ENCODE peak calls at places on chromosome 20, in eight cellular contexts. K is left lung, Q is K562, C is heart right ventricle, V is A549, J is upper lobe of left lung, I is upper lobe of right lung, E is Panc1. B is an unnamed sample. For H3K4me1, the result is how much of the 10 kb centered on the place peaks cover.

GRCh38 chr20:43543138-43543537 is 15.7 kb upstream of the SGK2 start:
- ATAC-seq in K (no peak), Q (no peak), C (no peak), V (no peak), J (no peak), I (no peak), E (no peak), B (no peak)

GRCh38 chr20:49706548-49707517 is 6.8 kb downstream of the B4GALT5 start:
- ATAC-seq in K (peak), Q (peak), C (peak), V (peak), J (peak), I (peak), E (no peak), B (no peak)

GRCh38 chr20:1278323-1278660 is 12.2 kb downstream of the SNPH start:
- ATAC-seq in K (no peak), Q (no peak), C (no peak), V (no peak), J (no peak), I (no peak), E (no peak), B (no peak)

GRCh38 chr20:9149796-9150195 is 80.9 kb downstream of the PLCB4 start:
- ATAC-seq in K (no peak), Q (peak), C (no peak), V (no peak), J (no peak), I (no peak), E (no peak), B (no peak)

GRCh38 chr20:9075264-9076095 is 6.6 kb downstream of the PLCB4 start:
- ATAC-seq in K (no peak), Q (no peak), C (no peak), V (no peak), J (no peak), I (no peak), E (no peak), B (no peak)

GRCh38 chr20:48003021-48003420 is 217.7 kb upstream of the SULF2 start:
- ATAC-seq in K (no peak), Q (no peak), C (no peak), V (no peak), J (no peak), I (no peak), E (no peak), B (no peak)

GRCh38 chr20:47992021-47992467 is 206.8 kb upstream of the SULF2 start:
- ATAC-seq in K (no peak), Q (no peak), C (no peak), V (no peak), J (no peak), I (no peak), E (no peak), B (no peak)

GRCh38 chr20:50259705-50260479 is 69.3 kb downstream of the CEBPB start:
- ATAC-seq in K (peak), Q (peak), C (peak), V (peak), J (peak), I (peak), E (no peak), B (peak)

GRCh38 chr20:22529150-22530019 is 55.0 kb downstream of the FOXA2 start:
- ATAC-seq in K (no peak), Q (no peak), C (no peak), V (no peak), J (no peak), I (no peak), E (no peak), B (no peak)

GRCh38 chr20:14892782-14893181 is 555.4 kb upstream of the FLRT3 start:
- ATAC-seq in K (no peak), Q (no peak), C (no peak), V (no peak), J (no peak), I (no peak), E (no peak), B (no peak)

GRCh38 chr20:21082584-21082983 is 23.6 kb downstream of the LINC00237 start:
- ATAC-seq in K (no peak), Q (no peak), C (no peak), V (peak), J (no peak), I (no peak), E (no peak), B (no peak)

GRCh38 chr20:64111841-64112641 is 4.7 kb upstream of the NPBWR2 start:
- ATAC-seq in K (no peak), Q (no peak), C (no peak), V (no peak), J (no peak), I (no peak), E (no peak), B (no peak)

GRCh38 chr20:24543168-24543567 is 73.7 kb downstream of the SYNDIG1 start:
- ATAC-seq in K (no peak), Q (no peak), C (peak), V (no peak), J (no peak), I (no peak), E (no peak), B (no peak)

GRCh38 chr20:17611540-17612286 is 41.8 kb downstream of the DSTN start:
- ATAC-seq in K (peak), Q (no peak), C (peak), V (peak), J (peak), I (peak), E (peak), B (peak)

GRCh38 chr20:56826971-56827645 is 198.0 kb downstream of the TFAP2C start:
- ATAC-seq in K (no peak), Q (no peak), C (no peak), V (peak), J (no peak), I (no peak), E (no peak), B (peak)

GRCh38 chr20:24034820-24035219 is 46.2 kb upstream of the GGTLC1 start:
- ATAC-seq in K (peak), Q (no peak), C (no peak), V (peak), J (no peak), I (peak), E (peak), B (no peak)

GRCh38 chr20:10448270-10449156 is 13.4 kb downstream of the SLX4IP start:
- ATAC-seq in K (peak), Q (peak), C (no peak), V (no peak), J (no peak), I (peak), E (no peak), B (no peak)

GRCh38 chr20:56414842-56415765 is 3.0 kb downstream of the CASS4 start:
- ATAC-seq in K (no peak), Q (peak), C (no peak), V (no peak), J (no peak), I (no peak), E (no peak), B (no peak)

GRCh38 chr20:52179331-52180166 is 12.0 kb downstream of the ZFP64 start:
- ATAC-seq in K (no peak), Q (no peak), C (no peak), V (no peak), J (no peak), I (no peak), E (no peak), B (no peak)

GRCh38 chr20:48631114-48632016 is 196.4 kb downstream of the PREX1 start:
- ATAC-seq in K (no peak), Q (no peak), C (no peak), V (no peak), J (no peak), I (no peak), E (no peak), B (no peak)

GRCh38 chr20:24783631-24784492 is 165.2 kb upstream of the CST7 start:
- ATAC-seq in K (no peak), Q (no peak), C (no peak), V (peak), J (no peak), I (no peak), E (no peak), B (no peak)

GRCh38 chr20:58614984-58615760 is 35.9 kb upstream of the STX16 start:
- ATAC-seq in K (no peak), Q (no peak), C (no peak), V (no peak), J (no peak), I (no peak), E (no peak), B (no peak)

GRCh38 chr20:58923117-58923712 is 57.8 kb upstream of the NELFCD start:
- ATAC-seq in K (peak), Q (no peak), C (no peak), V (no peak), J (no peak), I (no peak), E (no peak), B (no peak)

GRCh38 chr20:38779247-38780097 is 26.0 kb upstream of the PPP1R16B start:
- ATAC-seq in K (no peak), Q (peak), C (no peak), V (no peak), J (no peak), I (no peak), E (no peak), B (no peak)

GRCh38 chr20:49853640-49854039 is 41.0 kb downstream of the SLC9A8 start:
- ATAC-seq in K (no peak), Q (no peak), C (no peak), V (peak), J (no peak), I (no peak), E (peak), B (no peak)

GRCh38 chr20:51715028-51715872 is 52.9 kb downstream of the ATP9A start:
- ATAC-seq in K (no peak), Q (no peak), C (no peak), V (no peak), J (no peak), I (no peak), E (no peak), B (no peak)

GRCh38 chr20:5168582-5169396 is 42.0 kb downstream of the CDS2 start:
- ATAC-seq in K (peak), Q (no peak), C (peak), V (peak), J (peak), I (peak), E (no peak), B (peak)

GRCh38 chr20:44600758-44601562 is 18.6 kb downstream of the PKIG start:
- ATAC-seq in K (peak), Q (no peak), C (peak), V (no peak), J (no peak), I (no peak), E (no peak), B (peak)

GRCh38 chr20:18984238-18985200 is 170.9 kb downstream of the SCP2D1 start:
- ATAC-seq in K (peak), Q (peak), C (peak), V (peak), J (no peak), I (peak), E (no peak), B (peak)

GRCh38 chr20:41087325-41087685 is 50.0 kb upstream of the PLCG1 start:
- ATAC-seq in K (no peak), Q (no peak), C (no peak), V (no peak), J (no peak), I (no peak), E (no peak), B (no peak)

GRCh38 chr20:41086402-41087324 is 50.7 kb upstream of the PLCG1 start:
- ATAC-seq in K (peak), Q (peak), C (no peak), V (no peak), J (no peak), I (peak), E (no peak), B (no peak)

GRCh38 chr20:41087777-41088176 is 49.6 kb upstream of the PLCG1 start:
- ATAC-seq in K (no peak), Q (no peak), C (no peak), V (no peak), J (no peak), I (no peak), E (no peak), B (no peak)

GRCh38 chr20:41091926-41092325 is 45.4 kb upstream of the PLCG1 start:
- ATAC-seq in K (no peak), Q (no peak), C (no peak), V (no peak), J (no peak), I (no peak), E (no peak), B (no peak)

GRCh38 chr20:41089555-41089954 is 47.8 kb upstream of the PLCG1 start:
- ATAC-seq in K (no peak), Q (no peak), C (no peak), V (no peak), J (no peak), I (no peak), E (no peak), B (no peak)
- TF ChIP-seq CTCF in K (no peak), Q (peak), C (no peak), V (no peak), J (no peak), I (no peak), E (peak), B (no peak)

GRCh38 chr20:46252352-46253091 is 55.8 kb downstream of the CDH22 start:
- ATAC-seq in K (no peak), Q (no peak), C (no peak), V (no peak), J (no peak), I (no peak), E (no peak), B (no peak)

GRCh38 chr20:46253391-46253790 is 54.9 kb downstream of the CDH22 start:
- ATAC-seq in K (no peak), Q (no peak), C (peak), V (peak), J (no peak), I (peak), E (peak), B (no peak)

GRCh38 chr20:46250772-46251171 is 57.5 kb downstream of the CDH22 start:
- ATAC-seq in K (no peak), Q (no peak), C (no peak), V (no peak), J (no peak), I (no peak), E (no peak), B (no peak)

GRCh38 chr20:46249671-46250070 is 58.6 kb downstream of the CDH22 start:
- ATAC-seq in K (no peak), Q (no peak), C (no peak), V (no peak), J (no peak), I (no peak), E (no peak), B (no peak)

DNA sequence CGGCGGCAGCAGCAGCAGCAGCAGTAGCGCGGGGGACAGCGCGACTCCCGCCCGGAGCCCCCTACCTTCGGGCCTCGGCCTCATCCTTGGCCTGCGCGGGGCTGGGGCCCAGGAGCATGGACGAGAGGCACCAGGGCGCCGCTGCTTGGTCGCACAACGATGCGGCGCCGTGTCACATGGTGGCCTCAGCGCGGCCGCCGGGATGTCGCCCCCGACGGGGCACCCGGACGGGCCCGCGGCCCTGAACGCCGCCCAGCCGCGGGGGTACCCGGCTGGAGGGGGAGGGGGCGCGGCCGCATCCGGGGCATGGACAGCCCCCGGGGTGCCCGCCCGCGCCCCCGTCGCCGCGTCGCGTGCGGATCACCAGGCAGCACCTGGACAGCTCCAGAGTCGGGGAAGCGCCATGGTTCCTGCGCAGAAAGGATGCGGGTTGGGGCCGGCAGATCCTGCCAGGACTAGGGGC is 57.1 kb downstream of the CDH22 start:
- ATAC-seq in K (no peak), Q (no peak), C (no peak), V (no peak), J (no peak), I (no peak), E (no peak), B (no peak)
- H3K4me3 ChIP-seq in K (no peak), Q (no peak), C (no peak), V (no peak), J (no peak), I (no peak), E (no peak), B (no peak)

DNA sequence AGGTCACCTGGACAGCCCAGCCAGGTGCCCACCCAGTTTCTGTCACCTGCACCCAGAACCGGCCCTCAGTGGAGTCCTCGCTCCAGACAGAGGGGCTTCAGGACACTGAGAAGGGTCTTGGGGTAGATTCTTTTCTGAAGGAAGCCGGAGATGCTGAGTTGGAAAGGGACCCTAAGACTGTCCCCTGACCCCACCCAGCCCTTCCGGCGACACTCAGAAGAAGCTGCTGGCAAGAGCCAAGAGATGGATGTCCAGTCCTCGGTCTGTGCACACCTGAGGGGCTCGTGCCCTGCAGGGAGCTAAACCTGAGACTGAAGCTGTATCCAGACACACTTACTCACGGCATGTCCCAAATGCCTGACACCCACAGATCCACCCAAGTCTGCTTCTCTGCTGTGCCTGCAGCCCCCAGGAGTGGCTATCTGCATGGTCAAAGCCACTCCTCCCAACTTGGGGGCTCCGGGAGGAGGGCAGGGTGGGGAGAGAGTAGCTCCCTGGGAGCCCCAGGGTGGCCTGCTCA is 20.2 kb downstream of the NTSR1 start:
- ATAC-seq in K (no peak), Q (no peak), C (no peak), V (no peak), J (no peak), I (no peak), E (no peak), B (no peak)
- H3K4me1 ChIP-seq in K (under half), Q (under half), C (under half), V (under half), J (under half), I (under half), E (under half), B (under half)

GRCh38 chr20:46770330-46771194 is 61.1 kb downstream of the SLC2A10 start:
- ATAC-seq in K (no peak), Q (peak), C (no peak), V (peak), J (no peak), I (no peak), E (no peak), B (no peak)

GRCh38 chr20:46774943-46775560 is 65.6 kb downstream of the SLC2A10 start:
- ATAC-seq in K (no peak), Q (no peak), C (no peak), V (no peak), J (no peak), I (no peak), E (no peak), B (no peak)

GRCh38 chr20:46773680-46774079 is 64.2 kb downstream of the SLC2A10 start:
- ATAC-seq in K (no peak), Q (no peak), C (no peak), V (no peak), J (no peak), I (no peak), E (no peak), B (no peak)

GRCh38 chr20:46771195-46771588 is 61.7 kb downstream of the SLC2A10 start:
- ATAC-seq in K (no peak), Q (no peak), C (no peak), V (no peak), J (no peak), I (no peak), E (no peak), B (no peak)

DNA sequence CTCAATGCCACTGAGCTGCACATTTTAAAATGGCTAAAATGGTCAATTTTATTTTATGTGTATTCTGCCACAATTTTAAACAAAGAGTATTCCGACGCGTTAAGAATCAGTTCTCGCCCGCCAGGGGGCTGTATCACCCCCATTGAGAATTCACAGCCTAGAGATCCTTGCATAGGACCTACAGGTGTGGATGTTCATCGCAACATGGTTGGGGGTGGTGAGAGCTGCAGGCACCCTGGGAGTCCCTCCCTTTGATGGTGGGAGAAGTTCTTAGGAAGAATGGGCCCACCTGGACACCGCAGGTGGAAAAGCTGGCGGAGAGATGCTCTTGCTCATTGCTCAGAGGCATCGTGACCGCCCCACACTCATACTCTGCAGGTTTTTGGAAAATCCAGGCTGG is 63.5 kb downstream of the SLC2A10 start:
- ATAC-seq in K (no peak), Q (peak), C (no peak), V (peak), J (no peak), I (no peak), E (no peak), B (no peak)
- TF ChIP-seq CTCF in K (no peak), Q (peak), C (no peak), V (peak), J (no peak), I (no peak), E (peak), B (no peak)

GRCh38 chr20:36472656-36473071 is 68.7 kb upstream of the MYL9 start:
- ATAC-seq in K (peak), Q (peak), C (peak), V (peak), J (peak), I (peak), E (peak), B (peak)

GRCh38 chr20:36470482-36471062 is 70.7 kb upstream of the MYL9 start:
- ATAC-seq in K (no peak), Q (no peak), C (no peak), V (no peak), J (no peak), I (no peak), E (no peak), B (no peak)

GRCh38 chr20:36473164-36473563 is 68.2 kb upstream of the MYL9 start:
- ATAC-seq in K (no peak), Q (no peak), C (no peak), V (no peak), J (no peak), I (no peak), E (no peak), B (no peak)

GRCh38 chr20:36469973-36470372 is 71.3 kb upstream of the MYL9 start:
- ATAC-seq in K (no peak), Q (no peak), C (no peak), V (no peak), J (no peak), I (no peak), E (no peak), B (no peak)

GRCh38 chr20:36471885-36472642 is 69.3 kb upstream of the MYL9 start:
- ATAC-seq in K (no peak), Q (peak), C (no peak), V (no peak), J (no peak), I (no peak), E (no peak), B (no peak)
- H3K4me3 ChIP-seq in K (no peak), Q (no peak), C (peak), V (no peak), J (peak), I (peak), E (no peak), B (peak)